ENCODE peak calls at places on chromosomes 6 and 20, in nine cellular contexts. N is AG04449; F is amniotic epithelial cell; I is foreskin melanocyte; L is hypothalamus; U is SJSA1; H is iPS-NIHi11; O is non-pigmented ciliary epithelial cell; K is stimulated activated CD4-positive, alpha-beta T cell treated with anti-CD3 and anti-CD28 coated beads, Interleukin-1b, Interleukin-23, amount 100 ng/mL, for 1 hour. C is an unnamed sample.
A peak's percentile ranks its signal among the peaks of the same experiment; 100 is the strongest.

GRCh38 chr6:6661684-6662083 is 73.2 kb downstream of the LY86 start:
- DNase-seq in H (no peak), F (peak; percentile 70), K (no peak), U (no peak), L (no peak), I (peak; percentile 23), N (no peak), O (no peak), C (peak; percentile 71)

GRCh38 chr6:162621246-162621645 is 106.3 kb downstream of the PRKN start:
- DNase-seq in K (no peak), H (peak; percentile 43), U (no peak), O (peak; percentile 54), F (peak; percentile 5), N (no peak), I (no peak), L (no peak), C (no peak)

GRCh38 chr6:131954099-131954774 is 3.1 kb upstream of the CCN2 start:
- DNase-seq in U (peak; percentile 64), H (no peak), I (no peak), O (peak; percentile 49), L (no peak), N (no peak), K (no peak), F (peak; percentile 74), C (no peak)

GRCh38 chr20:51503376-51503775 is 39.1 kb downstream of the NFATC2 start:
- DNase-seq in K (no peak), O (no peak), F (no peak), H (no peak), I (no peak), N (no peak), L (no peak), U (no peak), C (no peak)

GRCh38 chr20:54112221-54112884 is 42.0 kb upstream of the BCAS1 start:
- DNase-seq in F (peak; percentile 36), H (no peak), N (no peak), U (no peak), I (no peak), O (no peak), K (no peak), L (no peak), C (no peak)

GRCh38 chr6:16136536-16137450 is 7.9 kb downstream of the MYLIP start:
- DNase-seq in H (no peak), L (no peak), N (no peak), K (no peak), U (peak; percentile 66), I (no peak), F (peak; percentile 78), O (peak; percentile 73), C (no peak)

GRCh38 chr20:1087311-1087710 is 31.1 kb upstream of the PSMF1 start:
- DNase-seq in H (no peak), O (no peak), N (no peak), F (no peak), U (no peak), K (no peak), L (no peak), I (no peak), C (no peak)

GRCh38 chr6:143060806-143061596 is at the start of gene AIG1:
- DNase-seq in N (no peak), F (no peak), O (no peak), U (peak; percentile 41), I (no peak), L (peak; percentile 76), K (peak; percentile 29), H (no peak), C (peak; percentile 66)

GRCh38 chr6:84033523-84034451 is at the start of gene MRAP2:
- DNase-seq in I (no peak), L (no peak), N (no peak), O (no peak), U (peak; percentile 6), K (no peak), F (no peak), H (peak; percentile 72), C (peak; percentile 33)